ENCODE peak calls at places on chromosomes 12 and 14, in eight cellular contexts. One of them, this sample, is unnamed.

GRCh38 chr12:15978431-15978950 is 67.4 kb downstream of the DERA start:
- DNase-seq in cardiac fibroblast: peak
- DNase-seq in esophagus squamous epithelium: no peak
- DNase-seq in CD4-positive, alpha-beta T cell: no peak
- DNase-seq in CD8-positive, alpha-beta T cell: no peak
- DNase-seq in AG09319: no peak
- DNase-seq in HCT116: no peak
- DNase-seq in breast epithelium: no peak
- DNase-seq in this sample: no peak

GRCh38 chr12:89750821-89751227 is 42.2 kb upstream of the ATP2B1 start:
- DNase-seq in CD8-positive, alpha-beta T cell: no peak
- DNase-seq in cardiac fibroblast: peak
- DNase-seq in breast epithelium: no peak
- DNase-seq in CD4-positive, alpha-beta T cell: no peak
- DNase-seq in HCT116: no peak
- DNase-seq in esophagus squamous epithelium: no peak
- DNase-seq in AG09319: peak
- DNase-seq in this sample: no peak

GRCh38 chr14:64935508-64935907 is 7.0 kb downstream of the GPX2 start:
- DNase-seq in cardiac fibroblast: no peak
- DNase-seq in CD4-positive, alpha-beta T cell: no peak
- DNase-seq in CD8-positive, alpha-beta T cell: no peak
- DNase-seq in HCT116: no peak
- DNase-seq in breast epithelium: no peak
- DNase-seq in esophagus squamous epithelium: no peak
- DNase-seq in AG09319: no peak
- DNase-seq in this sample: no peak

GRCh38 chr12:75364918-75365317 is 26.0 kb upstream of the GLIPR1L2 start:
- DNase-seq in cardiac fibroblast: peak
- DNase-seq in CD4-positive, alpha-beta T cell: no peak
- DNase-seq in breast epithelium: no peak
- DNase-seq in esophagus squamous epithelium: no peak
- DNase-seq in HCT116: no peak
- DNase-seq in CD8-positive, alpha-beta T cell: no peak
- DNase-seq in AG09319: peak
- DNase-seq in this sample: no peak

GRCh38 chr12:44379827-44380226 is 496.3 kb downstream of the NELL2 start:
- DNase-seq in CD4-positive, alpha-beta T cell: no peak
- DNase-seq in cardiac fibroblast: no peak
- DNase-seq in breast epithelium: no peak
- DNase-seq in AG09319: no peak
- DNase-seq in CD8-positive, alpha-beta T cell: no peak
- DNase-seq in HCT116: no peak
- DNase-seq in esophagus squamous epithelium: no peak
- DNase-seq in this sample: no peak

GRCh38 chr12:12896261-12896660 is 4.9 kb downstream of the GPRC5A start:
- DNase-seq in cardiac fibroblast: peak
- DNase-seq in esophagus squamous epithelium: no peak
- DNase-seq in CD4-positive, alpha-beta T cell: no peak
- DNase-seq in HCT116: no peak
- DNase-seq in CD8-positive, alpha-beta T cell: no peak
- DNase-seq in breast epithelium: no peak
- DNase-seq in AG09319: no peak
- DNase-seq in this sample: no peak

GRCh38 chr14:94397279-94397898 is 9.0 kb upstream of the SERPINA1 start:
- DNase-seq in cardiac fibroblast: no peak
- DNase-seq in HCT116: no peak
- DNase-seq in esophagus squamous epithelium: no peak
- DNase-seq in CD4-positive, alpha-beta T cell: no peak
- DNase-seq in CD8-positive, alpha-beta T cell: no peak
- DNase-seq in AG09319: no peak
- DNase-seq in breast epithelium: no peak
- DNase-seq in this sample: no peak

GRCh38 chr12:90729741-90730140 is 225.2 kb downstream of the CCER1 start:
- DNase-seq in breast epithelium: no peak
- DNase-seq in AG09319: no peak
- DNase-seq in CD8-positive, alpha-beta T cell: no peak
- DNase-seq in CD4-positive, alpha-beta T cell: no peak
- DNase-seq in HCT116: peak
- DNase-seq in cardiac fibroblast: peak
- DNase-seq in esophagus squamous epithelium: no peak
- DNase-seq in this sample: no peak

GRCh38 chr12:19896534-19896933 is 457.2 kb downstream of the AEBP2 start:
- DNase-seq in cardiac fibroblast: no peak
- DNase-seq in HCT116: no peak
- DNase-seq in breast epithelium: no peak
- DNase-seq in CD8-positive, alpha-beta T cell: no peak
- DNase-seq in CD4-positive, alpha-beta T cell: no peak
- DNase-seq in AG09319: no peak
- DNase-seq in esophagus squamous epithelium: no peak
- DNase-seq in this sample: no peak

GRCh38 chr14:64137657-64138290 is 156.4 kb downstream of the ESR2 start:
- DNase-seq in HCT116: no peak
- DNase-seq in esophagus squamous epithelium: no peak
- DNase-seq in AG09319: no peak
- DNase-seq in cardiac fibroblast: peak
- DNase-seq in CD8-positive, alpha-beta T cell: no peak
- DNase-seq in breast epithelium: no peak
- DNase-seq in CD4-positive, alpha-beta T cell: no peak
- DNase-seq in this sample: no peak

GRCh38 chr12:130013771-130014484 is 110.1 kb upstream of the TMEM132D start:
- DNase-seq in CD4-positive, alpha-beta T cell: no peak
- DNase-seq in esophagus squamous epithelium: no peak
- DNase-seq in cardiac fibroblast: peak
- DNase-seq in CD8-positive, alpha-beta T cell: no peak
- DNase-seq in AG09319: no peak
- DNase-seq in HCT116: no peak
- DNase-seq in breast epithelium: no peak
- DNase-seq in this sample: no peak

GRCh38 chr12:15152864-15153263 is 68.4 kb downstream of the RERG start:
- DNase-seq in AG09319: no peak
- DNase-seq in CD4-positive, alpha-beta T cell: no peak
- DNase-seq in cardiac fibroblast: peak
- DNase-seq in CD8-positive, alpha-beta T cell: no peak
- DNase-seq in HCT116: no peak
- DNase-seq in esophagus squamous epithelium: no peak
- DNase-seq in breast epithelium: no peak
- DNase-seq in this sample: no peak

GRCh38 chr12:132158677-132159554 is 14.7 kb downstream of the NOC4L start:
- DNase-seq in esophagus squamous epithelium: no peak
- DNase-seq in AG09319: no peak
- DNase-seq in cardiac fibroblast: no peak
- DNase-seq in CD8-positive, alpha-beta T cell: no peak
- DNase-seq in breast epithelium: no peak
- DNase-seq in CD4-positive, alpha-beta T cell: no peak
- DNase-seq in HCT116: no peak
- DNase-seq in this sample: no peak

GRCh38 chr12:47721431-47721973 is 3.8 kb downstream of the ENDOU start:
- DNase-seq in CD4-positive, alpha-beta T cell: no peak
- DNase-seq in cardiac fibroblast: no peak
- DNase-seq in CD8-positive, alpha-beta T cell: no peak
- DNase-seq in breast epithelium: no peak
- DNase-seq in HCT116: no peak
- DNase-seq in AG09319: no peak
- DNase-seq in esophagus squamous epithelium: no peak
- DNase-seq in this sample: no peak

GRCh38 chr12:69999561-69999960 is 174.5 kb downstream of the MYRFL start:
- DNase-seq in CD4-positive, alpha-beta T cell: no peak
- DNase-seq in CD8-positive, alpha-beta T cell: no peak
- DNase-seq in esophagus squamous epithelium: no peak
- DNase-seq in HCT116: no peak
- DNase-seq in breast epithelium: no peak
- DNase-seq in cardiac fibroblast: no peak
- DNase-seq in AG09319: no peak
- DNase-seq in this sample: no peak

GRCh38 chr12:57210926-57211700 is 5.5 kb upstream of the NXPH4 start:
- DNase-seq in CD4-positive, alpha-beta T cell: no peak
- DNase-seq in CD8-positive, alpha-beta T cell: no peak
- DNase-seq in AG09319: no peak
- DNase-seq in breast epithelium: no peak
- DNase-seq in HCT116: no peak
- DNase-seq in esophagus squamous epithelium: no peak
- DNase-seq in cardiac fibroblast: no peak
- DNase-seq in this sample: no peak

GRCh38 chr14:70919774-70920173 is 12.5 kb downstream of the PCNX1 start:
- DNase-seq in HCT116: no peak
- DNase-seq in AG09319: no peak
- DNase-seq in esophagus squamous epithelium: no peak
- DNase-seq in CD4-positive, alpha-beta T cell: no peak
- DNase-seq in cardiac fibroblast: peak
- DNase-seq in CD8-positive, alpha-beta T cell: no peak
- DNase-seq in breast epithelium: no peak
- DNase-seq in this sample: no peak

GRCh38 chr14:48936352-48936751 is 649.8 kb downstream of the RPS29 start:
- DNase-seq in CD4-positive, alpha-beta T cell: no peak
- DNase-seq in AG09319: peak
- DNase-seq in CD8-positive, alpha-beta T cell: no peak
- DNase-seq in cardiac fibroblast: peak
- DNase-seq in breast epithelium: no peak
- DNase-seq in HCT116: no peak
- DNase-seq in esophagus squamous epithelium: no peak
- DNase-seq in this sample: no peak

GRCh38 chr12:1448321-1448720 is 146.1 kb downstream of the FBXL14 start:
- DNase-seq in CD4-positive, alpha-beta T cell: no peak
- DNase-seq in esophagus squamous epithelium: no peak
- DNase-seq in HCT116: no peak
- DNase-seq in CD8-positive, alpha-beta T cell: no peak
- DNase-seq in cardiac fibroblast: no peak
- DNase-seq in breast epithelium: no peak
- DNase-seq in AG09319: no peak
- DNase-seq in this sample: no peak

GRCh38 chr14:99063620-99064225 is 208.3 kb downstream of the BCL11B start:
- DNase-seq in HCT116: no peak
- DNase-seq in cardiac fibroblast: no peak
- DNase-seq in CD4-positive, alpha-beta T cell: no peak
- DNase-seq in breast epithelium: no peak
- DNase-seq in AG09319: no peak
- DNase-seq in esophagus squamous epithelium: no peak
- DNase-seq in CD8-positive, alpha-beta T cell: no peak
- DNase-seq in this sample: no peak

GRCh38 chr12:47449797-47450196 is 256.0 kb downstream of the RPAP3 start:
- DNase-seq in HCT116: no peak
- DNase-seq in cardiac fibroblast: no peak
- DNase-seq in AG09319: no peak
- DNase-seq in CD8-positive, alpha-beta T cell: no peak
- DNase-seq in esophagus squamous epithelium: no peak
- DNase-seq in breast epithelium: no peak
- DNase-seq in CD4-positive, alpha-beta T cell: no peak
- DNase-seq in this sample: no peak

GRCh38 chr12:4011597-4011996 is 138.4 kb upstream of the PARP11 start:
- DNase-seq in HCT116: no peak
- DNase-seq in AG09319: no peak
- DNase-seq in breast epithelium: no peak
- DNase-seq in esophagus squamous epithelium: no peak
- DNase-seq in cardiac fibroblast: no peak
- DNase-seq in CD8-positive, alpha-beta T cell: no peak
- DNase-seq in CD4-positive, alpha-beta T cell: no peak
- DNase-seq in this sample: no peak

GRCh38 chr14:74510211-74510931 is 16.8 kb downstream of the ISCA2 start:
- DNase-seq in esophagus squamous epithelium: no peak
- DNase-seq in CD4-positive, alpha-beta T cell: no peak
- DNase-seq in cardiac fibroblast: peak
- DNase-seq in CD8-positive, alpha-beta T cell: no peak
- DNase-seq in AG09319: no peak
- DNase-seq in breast epithelium: no peak
- DNase-seq in HCT116: no peak
- DNase-seq in this sample: no peak

GRCh38 chr12:30687265-30687986 is 8.2 kb downstream of the IPO8 start:
- DNase-seq in breast epithelium: no peak
- DNase-seq in HCT116: no peak
- DNase-seq in esophagus squamous epithelium: no peak
- DNase-seq in AG09319: no peak
- DNase-seq in cardiac fibroblast: peak
- DNase-seq in CD8-positive, alpha-beta T cell: no peak
- DNase-seq in CD4-positive, alpha-beta T cell: no peak
- DNase-seq in this sample: no peak

GRCh38 chr14:72892103-72892878 is 1.6 kb downstream of the DPF3 start:
- DNase-seq in CD8-positive, alpha-beta T cell: no peak
- DNase-seq in cardiac fibroblast: peak
- DNase-seq in CD4-positive, alpha-beta T cell: no peak
- DNase-seq in AG09319: no peak
- DNase-seq in HCT116: no peak
- DNase-seq in esophagus squamous epithelium: no peak
- DNase-seq in breast epithelium: no peak
- DNase-seq in this sample: peak

GRCh38 chr12:109449845-109450532 is 27.1 kb downstream of the KCTD10 start:
- DNase-seq in cardiac fibroblast: no peak
- DNase-seq in breast epithelium: no peak
- DNase-seq in esophagus squamous epithelium: no peak
- DNase-seq in AG09319: no peak
- DNase-seq in CD4-positive, alpha-beta T cell: no peak
- DNase-seq in CD8-positive, alpha-beta T cell: no peak
- DNase-seq in HCT116: no peak
- DNase-seq in this sample: no peak
- TF ChIP-seq CTCF in cardiac fibroblast: no peak
- TF ChIP-seq CTCF in breast epithelium: no peak
- TF ChIP-seq CTCF in esophagus squamous epithelium: no peak
- TF ChIP-seq CTCF in AG09319: no peak
- TF ChIP-seq CTCF in CD4-positive, alpha-beta T cell: no peak
- TF ChIP-seq CTCF in CD8-positive, alpha-beta T cell: no peak
- TF ChIP-seq CTCF in HCT116: peak
- TF ChIP-seq CTCF in this sample: no peak

DNA sequence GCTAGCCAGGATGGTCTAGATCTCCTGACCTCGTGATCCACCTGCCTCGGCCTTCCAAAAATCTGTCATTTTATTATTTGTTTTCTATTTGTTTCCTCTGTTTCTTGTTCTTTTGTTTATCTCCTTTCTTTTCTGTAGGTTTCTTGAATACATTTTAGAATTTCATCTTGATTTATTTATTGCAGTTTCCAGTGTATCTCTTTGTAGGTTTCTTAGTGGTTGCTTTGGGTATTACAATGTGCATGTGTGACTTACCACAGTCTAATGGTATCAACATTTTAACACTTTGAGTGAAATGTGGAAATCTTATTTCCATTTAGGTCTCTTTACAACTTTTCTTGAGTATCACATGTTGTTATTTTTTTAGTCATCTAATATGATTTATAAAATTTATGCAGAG is 29.9 kb upstream of the MUCL1 start:
- DNase-seq in AG09319: no peak
- DNase-seq in cardiac fibroblast: no peak
- DNase-seq in breast epithelium: no peak
- DNase-seq in HCT116: peak
- DNase-seq in esophagus squamous epithelium: no peak
- DNase-seq in CD4-positive, alpha-beta T cell: no peak
- DNase-seq in CD8-positive, alpha-beta T cell: no peak
- DNase-seq in this sample: no peak
- TF ChIP-seq CTCF in AG09319: no peak
- TF ChIP-seq CTCF in cardiac fibroblast: peak
- TF ChIP-seq CTCF in breast epithelium: no peak
- TF ChIP-seq CTCF in HCT116: peak
- TF ChIP-seq CTCF in esophagus squamous epithelium: no peak
- TF ChIP-seq CTCF in CD4-positive, alpha-beta T cell: no peak
- TF ChIP-seq CTCF in CD8-positive, alpha-beta T cell: peak
- TF ChIP-seq CTCF in this sample: no peak

GRCh38 chr12:94898388-94898787 is 105.1 kb downstream of the NDUFA12 start:
- DNase-seq in CD4-positive, alpha-beta T cell: no peak
- DNase-seq in cardiac fibroblast: peak
- DNase-seq in esophagus squamous epithelium: no peak
- DNase-seq in HCT116: no peak
- DNase-seq in AG09319: no peak
- DNase-seq in breast epithelium: no peak
- DNase-seq in CD8-positive, alpha-beta T cell: no peak
- DNase-seq in this sample: no peak
- TF ChIP-seq CTCF in CD4-positive, alpha-beta T cell: no peak
- TF ChIP-seq CTCF in cardiac fibroblast: peak
- TF ChIP-seq CTCF in esophagus squamous epithelium: no peak
- TF ChIP-seq CTCF in HCT116: peak
- TF ChIP-seq CTCF in AG09319: peak
- TF ChIP-seq CTCF in breast epithelium: no peak
- TF ChIP-seq CTCF in CD8-positive, alpha-beta T cell: no peak
- TF ChIP-seq CTCF in this sample: no peak

GRCh38 chr14:20247651-20248246 is 8.7 kb downstream of the OR11H4 start:
- DNase-seq in esophagus squamous epithelium: no peak
- DNase-seq in AG09319: no peak
- DNase-seq in HCT116: peak
- DNase-seq in CD4-positive, alpha-beta T cell: no peak
- DNase-seq in cardiac fibroblast: peak
- DNase-seq in breast epithelium: no peak
- DNase-seq in CD8-positive, alpha-beta T cell: no peak
- DNase-seq in this sample: no peak
- TF ChIP-seq CTCF in esophagus squamous epithelium: no peak
- TF ChIP-seq CTCF in AG09319: no peak
- TF ChIP-seq CTCF in HCT116: peak
- TF ChIP-seq CTCF in CD4-positive, alpha-beta T cell: no peak
- TF ChIP-seq CTCF in cardiac fibroblast: no peak
- TF ChIP-seq CTCF in breast epithelium: no peak
- TF ChIP-seq CTCF in CD8-positive, alpha-beta T cell: peak
- TF ChIP-seq CTCF in this sample: no peak

This sample was measured in activated B cell treated with CpG ODN at 0.5 μM for 24 hours.